ENCODE peak calls at places on chromosomes 12 and 14, in five cellular contexts. One of them, this sample, is unnamed.

GRCh38 chr14:54893151-54893760 is 9.4 kb downstream of the GCH1 start:
- DNase-seq in endothelial cell of umbilical vein: peak; percentile 77
- DNase-seq in ovary: no peak
- DNase-seq in body of pancreas: peak; percentile 36
- DNase-seq in IMR-90: peak; percentile 80
- DNase-seq in this sample: peak; percentile 31

GRCh38 chr14:69876848-69877306 is 2.3 kb upstream of the SMOC1 start:
- DNase-seq in endothelial cell of umbilical vein: peak; percentile 4
- DNase-seq in ovary: no peak
- DNase-seq in body of pancreas: no peak
- DNase-seq in IMR-90: no peak
- DNase-seq in this sample: no peak

GRCh38 chr12:19915392-19916192 is 452.7 kb upstream of the PDE3A start:
- DNase-seq in endothelial cell of umbilical vein: peak; percentile 85
- DNase-seq in ovary: no peak
- DNase-seq in body of pancreas: no peak
- DNase-seq in IMR-90: peak; percentile 44
- DNase-seq in this sample: no peak

GRCh38 chr12:31002999-31003398 is 70.7 kb upstream of the DDX11 start:
- DNase-seq in endothelial cell of umbilical vein: no peak
- DNase-seq in ovary: no peak
- DNase-seq in body of pancreas: no peak
- DNase-seq in IMR-90: peak; percentile 35
- DNase-seq in this sample: no peak

GRCh38 chr12:632102-632696 is 31.0 kb downstream of the NINJ2 start:
- DNase-seq in endothelial cell of umbilical vein: peak; percentile 91
- DNase-seq in ovary: no peak
- DNase-seq in body of pancreas: no peak
- DNase-seq in IMR-90: peak; percentile 92
- DNase-seq in this sample: no peak

GRCh38 chr12:92363295-92364146 is 217.9 kb upstream of the BTG1 start:
- DNase-seq in endothelial cell of umbilical vein: peak; percentile 31
- DNase-seq in ovary: peak; percentile 30
- DNase-seq in body of pancreas: no peak
- DNase-seq in IMR-90: peak; percentile 4
- DNase-seq in this sample: peak; percentile 86

GRCh38 chr12:109604902-109605536 is 31.4 kb downstream of the MVK start:
- DNase-seq in endothelial cell of umbilical vein: no peak
- DNase-seq in ovary: no peak
- DNase-seq in body of pancreas: no peak
- DNase-seq in IMR-90: no peak
- DNase-seq in this sample: no peak

GRCh38 chr14:105479438-105480164 is 5.0 kb downstream of the CRIP2 start:
- DNase-seq in endothelial cell of umbilical vein: no peak
- DNase-seq in ovary: peak; percentile 47
- DNase-seq in body of pancreas: no peak
- DNase-seq in IMR-90: no peak
- DNase-seq in this sample: no peak

GRCh38 chr14:68611611-68612010 is 181.3 kb downstream of the ZFP36L1 start:
- DNase-seq in endothelial cell of umbilical vein: no peak
- DNase-seq in ovary: no peak
- DNase-seq in body of pancreas: no peak
- DNase-seq in IMR-90: no peak
- DNase-seq in this sample: no peak

GRCh38 chr12:68867606-68868005 is 59.6 kb downstream of the MDM2 start:
- DNase-seq in endothelial cell of umbilical vein: no peak
- DNase-seq in ovary: no peak
- DNase-seq in body of pancreas: no peak
- DNase-seq in IMR-90: no peak
- DNase-seq in this sample: no peak

GRCh38 chr14:105043656-105044055 is 21.6 kb downstream of the GPR132 start:
- DNase-seq in endothelial cell of umbilical vein: no peak
- DNase-seq in ovary: no peak
- DNase-seq in body of pancreas: no peak
- DNase-seq in IMR-90: no peak
- DNase-seq in this sample: no peak

GRCh38 chr14:59067135-59067894 is 121.2 kb upstream of the DAAM1 start:
- DNase-seq in endothelial cell of umbilical vein: no peak
- DNase-seq in ovary: no peak
- DNase-seq in body of pancreas: no peak
- DNase-seq in IMR-90: peak; percentile 17
- DNase-seq in this sample: peak; percentile 48

GRCh38 chr14:22886500-22887259 is 3.7 kb downstream of the REM2 start:
- DNase-seq in endothelial cell of umbilical vein: peak; percentile 24
- DNase-seq in ovary: peak; percentile 81
- DNase-seq in body of pancreas: peak; percentile 84
- DNase-seq in IMR-90: peak; percentile 13
- DNase-seq in this sample: peak; percentile 92

GRCh38 chr12:123529636-123530035 is 3.9 kb downstream of the RILPL1 start:
- DNase-seq in endothelial cell of umbilical vein: no peak
- DNase-seq in ovary: no peak
- DNase-seq in body of pancreas: no peak
- DNase-seq in IMR-90: no peak
- DNase-seq in this sample: no peak

GRCh38 chr12:70756118-70756517 is 118.9 kb upstream of the PTPRB start:
- DNase-seq in endothelial cell of umbilical vein: peak; percentile 10
- DNase-seq in ovary: no peak
- DNase-seq in body of pancreas: no peak
- DNase-seq in IMR-90: peak; percentile 20
- DNase-seq in this sample: no peak

GRCh38 chr12:93857279-93857894 is 180.2 kb downstream of the CRADD start:
- DNase-seq in endothelial cell of umbilical vein: no peak
- DNase-seq in ovary: no peak
- DNase-seq in body of pancreas: no peak
- DNase-seq in IMR-90: peak; percentile 84
- DNase-seq in this sample: no peak

GRCh38 chr12:34604631-34605509 is 582.6 kb downstream of the ALG10 start:
- DNase-seq in endothelial cell of umbilical vein: no peak
- DNase-seq in ovary: no peak
- DNase-seq in body of pancreas: no peak
- DNase-seq in IMR-90: no peak
- DNase-seq in this sample: no peak

GRCh38 chr14:69298131-69299071 is 38.4 kb downstream of the GALNT16 start:
- DNase-seq in endothelial cell of umbilical vein: no peak
- DNase-seq in ovary: peak; percentile 68
- DNase-seq in body of pancreas: no peak
- DNase-seq in IMR-90: no peak
- DNase-seq in this sample: no peak

GRCh38 chr12:57460457-57461325 is 1.1 kb downstream of the GLI1 start:
- DNase-seq in endothelial cell of umbilical vein: no peak
- DNase-seq in ovary: peak; percentile 53
- DNase-seq in body of pancreas: no peak
- DNase-seq in IMR-90: no peak
- DNase-seq in this sample: no peak

GRCh38 chr12:71710276-71711125 is 24.6 kb downstream of the TMEM19 start:
- DNase-seq in endothelial cell of umbilical vein: peak; percentile 52
- DNase-seq in ovary: no peak
- DNase-seq in body of pancreas: no peak
- DNase-seq in IMR-90: peak; percentile 91
- DNase-seq in this sample: no peak

GRCh38 chr14:22980672-22981089 is 1.7 kb downstream of the AJUBA start:
- DNase-seq in endothelial cell of umbilical vein: no peak
- DNase-seq in ovary: peak; percentile 56
- DNase-seq in body of pancreas: peak; percentile 54
- DNase-seq in IMR-90: peak; percentile 32
- DNase-seq in this sample: no peak

GRCh38 chr14:94679941-94680340 is 67.8 kb downstream of the SERPINA3 start:
- DNase-seq in endothelial cell of umbilical vein: no peak
- DNase-seq in ovary: no peak
- DNase-seq in body of pancreas: no peak
- DNase-seq in IMR-90: no peak
- DNase-seq in this sample: no peak

GRCh38 chr14:94561656-94562010 is 391 bp downstream of the SERPINA4 start:
- DNase-seq in endothelial cell of umbilical vein: no peak
- DNase-seq in ovary: no peak
- DNase-seq in body of pancreas: peak; percentile 18
- DNase-seq in IMR-90: no peak
- DNase-seq in this sample: no peak

GRCh38 chr14:81562818-81563217 is 29.2 kb upstream of the SEL1L start:
- DNase-seq in endothelial cell of umbilical vein: no peak
- DNase-seq in ovary: no peak
- DNase-seq in body of pancreas: no peak
- DNase-seq in IMR-90: no peak
- DNase-seq in this sample: no peak

GRCh38 chr14:95887351-95887750 is 10.7 kb downstream of the TUNAR start:
- DNase-seq in endothelial cell of umbilical vein: no peak
- DNase-seq in ovary: no peak
- DNase-seq in body of pancreas: no peak
- DNase-seq in IMR-90: no peak
- DNase-seq in this sample: no peak

GRCh38 chr14:36600431-36600830 is 18.0 kb upstream of the NKX2-8 start:
- DNase-seq in endothelial cell of umbilical vein: no peak
- DNase-seq in ovary: no peak
- DNase-seq in body of pancreas: no peak
- DNase-seq in IMR-90: no peak
- DNase-seq in this sample: no peak

GRCh38 chr12:109277255-109277898 is 31.7 kb downstream of the FOXN4 start:
- DNase-seq in endothelial cell of umbilical vein: no peak
- DNase-seq in ovary: no peak
- DNase-seq in body of pancreas: no peak
- DNase-seq in IMR-90: no peak
- DNase-seq in this sample: no peak

GRCh38 chr12:6965026-6965661 is 5.3 kb downstream of the PHB2 start:
- DNase-seq in endothelial cell of umbilical vein: peak; percentile 80
- DNase-seq in ovary: peak; percentile 90
- DNase-seq in body of pancreas: peak; percentile 95
- DNase-seq in IMR-90: peak; percentile 82
- DNase-seq in this sample: peak; percentile 92
- TF ChIP-seq POLR2A in endothelial cell of umbilical vein: no peak
- TF ChIP-seq POLR2A in ovary: no peak
- TF ChIP-seq POLR2A in body of pancreas: peak; percentile 46
- TF ChIP-seq POLR2A in IMR-90: no peak
- TF ChIP-seq POLR2A in this sample: peak; percentile 76

GRCh38 chr12:10501031-10501430 is 4.7 kb upstream of the EIF2S3B start:
- DNase-seq in endothelial cell of umbilical vein: peak; percentile 4
- DNase-seq in ovary: no peak
- DNase-seq in body of pancreas: no peak
- DNase-seq in IMR-90: no peak
- DNase-seq in this sample: no peak
- TF ChIP-seq CTCF in endothelial cell of umbilical vein: no peak
- TF ChIP-seq CTCF in ovary: no peak
- TF ChIP-seq CTCF in body of pancreas: no peak
- TF ChIP-seq CTCF in IMR-90: peak; percentile 34
- TF ChIP-seq CTCF in this sample: no peak

GRCh38 chr14:24232121-24232644 is at the start of gene NEDD8:
- DNase-seq in endothelial cell of umbilical vein: peak; percentile 94
- DNase-seq in ovary: peak; percentile 91
- DNase-seq in body of pancreas: peak; percentile 88
- DNase-seq in IMR-90: peak; percentile 97
- DNase-seq in this sample: peak; percentile 94
- TF ChIP-seq POLR2A in endothelial cell of umbilical vein: peak; percentile 40
- TF ChIP-seq POLR2A in ovary: peak; percentile 45
- TF ChIP-seq POLR2A in body of pancreas: peak; percentile 45
- TF ChIP-seq POLR2A in IMR-90: peak; percentile 17
- TF ChIP-seq POLR2A in this sample: peak; percentile 30

GRCh38 chr14:51554339-51554920 is 97.3 kb upstream of the FRMD6 start:
- DNase-seq in endothelial cell of umbilical vein: peak; percentile 51
- DNase-seq in ovary: no peak
- DNase-seq in body of pancreas: no peak
- DNase-seq in IMR-90: peak; percentile 96
- DNase-seq in this sample: no peak

GRCh38 chr14:51552768-51553426 is 98.8 kb upstream of the FRMD6 start:
- DNase-seq in endothelial cell of umbilical vein: peak; percentile 26
- DNase-seq in ovary: peak; percentile 25
- DNase-seq in body of pancreas: peak; percentile 13
- DNase-seq in IMR-90: no peak
- DNase-seq in this sample: no peak

GRCh38 chr14:51552275-51552674 is 99.4 kb upstream of the FRMD6 start:
- DNase-seq in endothelial cell of umbilical vein: no peak
- DNase-seq in ovary: no peak
- DNase-seq in body of pancreas: no peak
- DNase-seq in IMR-90: no peak
- DNase-seq in this sample: no peak

DNA sequence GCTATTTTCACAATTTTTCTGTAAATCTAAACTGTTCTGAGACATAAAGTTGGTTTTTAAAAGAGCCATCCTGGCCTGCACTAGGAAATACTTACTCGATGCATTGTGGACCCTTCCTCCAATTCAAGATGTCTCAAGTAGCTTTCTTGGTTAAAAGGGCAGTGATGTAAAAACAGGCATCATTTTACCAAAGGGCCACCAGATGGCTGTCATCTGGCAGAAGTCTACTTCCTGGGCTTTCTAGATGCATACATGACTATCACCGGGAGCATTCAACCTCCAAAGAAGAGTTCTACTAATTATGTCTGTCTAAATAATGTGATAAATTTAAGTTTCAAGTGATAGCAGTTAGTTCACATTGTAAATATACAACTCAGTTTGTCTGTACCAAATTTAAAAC is 96.8 kb upstream of the FRMD6 start:
- DNase-seq in endothelial cell of umbilical vein: no peak
- DNase-seq in ovary: no peak
- DNase-seq in body of pancreas: no peak
- DNase-seq in IMR-90: peak; percentile 72
- DNase-seq in this sample: no peak
- TF ChIP-seq CTCF in endothelial cell of umbilical vein: no peak
- TF ChIP-seq CTCF in ovary: no peak
- TF ChIP-seq CTCF in body of pancreas: no peak
- TF ChIP-seq CTCF in IMR-90: peak; percentile 33
- TF ChIP-seq CTCF in this sample: no peak

GRCh38 chr14:91363776-91364523 is 53.7 kb downstream of the CCDC88C start:
- DNase-seq in endothelial cell of umbilical vein: no peak
- DNase-seq in ovary: no peak
- DNase-seq in body of pancreas: no peak
- DNase-seq in IMR-90: no peak
- DNase-seq in this sample: no peak
- TF ChIP-seq POLR2A in endothelial cell of umbilical vein: no peak
- TF ChIP-seq POLR2A in ovary: no peak
- TF ChIP-seq POLR2A in body of pancreas: no peak
- TF ChIP-seq POLR2A in IMR-90: no peak
- TF ChIP-seq POLR2A in this sample: no peak

GRCh38 chr14:104026024-104026423 is 59.5 kb upstream of the ASPG start:
- DNase-seq in endothelial cell of umbilical vein: no peak
- DNase-seq in ovary: no peak
- DNase-seq in body of pancreas: no peak
- DNase-seq in IMR-90: no peak
- DNase-seq in this sample: no peak
- TF ChIP-seq CTCF in endothelial cell of umbilical vein: no peak
- TF ChIP-seq CTCF in ovary: no peak
- TF ChIP-seq CTCF in body of pancreas: no peak
- TF ChIP-seq CTCF in IMR-90: no peak
- TF ChIP-seq CTCF in this sample: no peak

GRCh38 chr12:51833446-51834227 is 14.9 kb downstream of the FIGNL2 start:
- DNase-seq in endothelial cell of umbilical vein: no peak
- DNase-seq in ovary: no peak
- DNase-seq in body of pancreas: no peak
- DNase-seq in IMR-90: no peak
- DNase-seq in this sample: no peak
- TF ChIP-seq POLR2A in endothelial cell of umbilical vein: no peak
- TF ChIP-seq POLR2A in ovary: no peak
- TF ChIP-seq POLR2A in body of pancreas: no peak
- TF ChIP-seq POLR2A in IMR-90: no peak
- TF ChIP-seq POLR2A in this sample: no peak